ENCODE peak calls at places on chromosome 10, in four cellular contexts. K is gastrocnemius medialis, O is uterus, I is Panc1. Y is an unnamed sample.

GRCh38 chr10:74898201-74898976 is 72.0 kb downstream of the KAT6B start:
- DNase-seq in K (no peak), O (no peak), I (no peak), Y (no peak)

GRCh38 chr10:122812751-122813150 is 32.9 kb downstream of the CUZD1 start:
- DNase-seq in K (no peak), O (no peak), I (no peak), Y (no peak)

GRCh38 chr10:9545073-9545472 is 1472.6 kb upstream of the CELF2 start:
- DNase-seq in K (no peak), O (no peak), I (no peak), Y (no peak)

GRCh38 chr10:31586708-31587107 is 267.7 kb downstream of the ZEB1 start:
- DNase-seq in K (no peak), O (no peak), I (no peak), Y (no peak)

GRCh38 chr10:8951440-8952089 is 897.1 kb downstream of the GATA3 start:
- DNase-seq in K (no peak), O (no peak), I (no peak), Y (no peak)

GRCh38 chr10:42754155-42755027 is 28.2 kb upstream of the BMS1 start:
- DNase-seq in K (no peak), O (no peak), I (no peak), Y (no peak)

GRCh38 chr10:2214035-2214434 is 476.7 kb upstream of the ADARB2 start:
- DNase-seq in K (no peak), O (no peak), I (no peak), Y (no peak)

GRCh38 chr10:122468923-122469781 is 7.8 kb downstream of the HTRA1 start:
- DNase-seq in K (peak; percentile 45), O (peak; percentile 76), I (peak; percentile 74), Y (no peak)

GRCh38 chr10:641149-642010 is 48.1 kb downstream of the DIP2C start:
- DNase-seq in K (no peak), O (no peak), I (no peak), Y (no peak)

GRCh38 chr10:35391153-35391953 is 55.0 kb downstream of the CCNY start:
- DNase-seq in K (no peak), O (no peak), I (no peak), Y (no peak)

GRCh38 chr10:103896225-103896624 is 21.8 kb downstream of the STN1 start:
- DNase-seq in K (no peak), O (no peak), I (peak; percentile 53), Y (no peak)

GRCh38 chr10:4241724-4242345 is 456.8 kb upstream of the KLF6 start:
- DNase-seq in K (no peak), O (peak; percentile 54), I (peak; percentile 51), Y (no peak)

GRCh38 chr10:77746313-77746712 is 108.7 kb upstream of the KCNMA1 start:
- DNase-seq in K (no peak), O (no peak), I (no peak), Y (no peak)

GRCh38 chr10:121002586-121003205 is 151.5 kb downstream of the WDR11 start:
- DNase-seq in K (no peak), O (no peak), I (no peak), Y (no peak)

GRCh38 chr10:89213191-89213808 is 6.2 kb upstream of the CH25H start:
- DNase-seq in K (no peak), O (no peak), I (peak; percentile 12), Y (no peak)

GRCh38 chr10:29646238-29646902 is 11.6 kb upstream of the SVIL start:
- DNase-seq in K (peak; percentile 83), O (peak; percentile 48), I (no peak), Y (no peak)

GRCh38 chr10:131126321-131127121 is 185.0 kb downstream of the TCERG1L start:
- DNase-seq in K (no peak), O (no peak), I (no peak), Y (no peak)

GRCh38 chr10:78533093-78533492 is 499.4 kb downstream of the RPS24 start:
- DNase-seq in K (peak; percentile 19), O (no peak), I (no peak), Y (no peak)

GRCh38 chr10:103763374-103764202 is 91.8 kb downstream of the SH3PXD2A start:
- DNase-seq in K (no peak), O (no peak), I (no peak), Y (no peak)

GRCh38 chr10:69639291-69640195 is 9.5 kb downstream of the FAM241B start:
- DNase-seq in K (peak; percentile 26), O (peak; percentile 49), I (peak; percentile 51), Y (peak; percentile 72)

GRCh38 chr10:63929826-63930467 is 408.7 kb downstream of the REEP3 start:
- DNase-seq in K (no peak), O (no peak), I (no peak), Y (no peak)

GRCh38 chr10:116201011-116201410 is 72.0 kb downstream of the GFRA1 start:
- DNase-seq in K (no peak), O (no peak), I (no peak), Y (no peak)

GRCh38 chr10:88401671-88402347 is 181.3 kb downstream of the RNLS start:
- DNase-seq in K (no peak), O (no peak), I (no peak), Y (no peak)

GRCh38 chr10:132167976-132168375 is 18.8 kb upstream of the DPYSL4 start:
- DNase-seq in K (no peak), O (no peak), I (no peak), Y (no peak)

GRCh38 chr10:94212876-94213595 is 149.7 kb downstream of the NOC3L start:
- DNase-seq in K (peak; percentile 82), O (peak; percentile 50), I (no peak), Y (no peak)

GRCh38 chr10:130463876-130464360 is 327.7 kb downstream of the GLRX3 start:
- DNase-seq in K (no peak), O (no peak), I (no peak), Y (peak; percentile 4)

GRCh38 chr10:63537511-63537910 is 16.3 kb downstream of the REEP3 start:
- DNase-seq in K (no peak), O (no peak), I (no peak), Y (no peak)

GRCh38 chr10:52466464-52466863 is 152.4 kb downstream of the DKK1 start:
- DNase-seq in K (no peak), O (no peak), I (no peak), Y (no peak)

GRCh38 chr10:52464725-52465124 is 150.6 kb downstream of the DKK1 start:
- DNase-seq in K (no peak), O (no peak), I (no peak), Y (no peak)

GRCh38 chr10:52469970-52470705 is 156.1 kb downstream of the DKK1 start:
- DNase-seq in K (no peak), O (no peak), I (no peak), Y (no peak)

GRCh38 chr10:52463831-52464230 is 149.8 kb downstream of the DKK1 start:
- DNase-seq in K (no peak), O (no peak), I (no peak), Y (no peak)

GRCh38 chr10:52465202-52465601 is 151.1 kb downstream of the DKK1 start:
- DNase-seq in K (no peak), O (no peak), I (no peak), Y (no peak)
- H3K4me3 ChIP-seq in K (no peak overlapping the region), O (no peak overlapping the region), I (no peak overlapping the region), Y (no peak overlapping the region)

GRCh38 chr10:58651040-58651439 is 138.4 kb downstream of the BICC1 start:
- DNase-seq in K (no peak), O (no peak), I (no peak), Y (no peak)
- H3K27ac ChIP-seq in K (no peak overlapping the region), O (no peak overlapping the region), I (no peak overlapping the region), Y (no peak overlapping the region)

DNA sequence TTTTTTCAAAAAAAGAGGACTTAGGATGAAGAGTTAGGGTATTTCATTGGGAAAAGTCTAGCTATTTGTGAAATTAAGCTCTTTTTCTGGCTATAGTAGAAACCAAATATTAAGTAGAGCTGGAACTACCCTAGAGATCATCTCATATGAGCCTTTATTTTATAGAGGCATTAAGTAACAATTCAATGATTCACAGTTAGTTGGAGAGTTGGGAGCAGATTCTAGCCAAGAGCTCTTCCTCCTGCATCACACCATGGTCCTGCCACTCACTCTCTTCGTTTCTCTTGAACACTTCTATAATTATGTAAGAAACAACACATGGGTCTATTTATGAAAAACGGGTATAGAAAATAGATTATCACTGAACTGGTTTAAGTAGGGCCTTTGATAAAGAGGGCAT is 76.1 kb upstream of the ANK3 start:
- DNase-seq in K (no peak), O (no peak), I (no peak), Y (no peak)
- H3K4me3 ChIP-seq in K (no peak overlapping the region), O (no peak overlapping the region), I (no peak overlapping the region), Y (no peak overlapping the region)

GRCh38 chr10:33291053-33291592 is 43.3 kb downstream of the NRP1 start:
- DNase-seq in K (no peak), O (no peak), I (no peak), Y (no peak)
- H3K27ac ChIP-seq in K (peak overlapping the region; percentile 54), O (peak overlapping the region; percentile 48), I (peak overlapping the region; percentile 96), Y (peak overlapping the region; percentile 68)

DNA sequence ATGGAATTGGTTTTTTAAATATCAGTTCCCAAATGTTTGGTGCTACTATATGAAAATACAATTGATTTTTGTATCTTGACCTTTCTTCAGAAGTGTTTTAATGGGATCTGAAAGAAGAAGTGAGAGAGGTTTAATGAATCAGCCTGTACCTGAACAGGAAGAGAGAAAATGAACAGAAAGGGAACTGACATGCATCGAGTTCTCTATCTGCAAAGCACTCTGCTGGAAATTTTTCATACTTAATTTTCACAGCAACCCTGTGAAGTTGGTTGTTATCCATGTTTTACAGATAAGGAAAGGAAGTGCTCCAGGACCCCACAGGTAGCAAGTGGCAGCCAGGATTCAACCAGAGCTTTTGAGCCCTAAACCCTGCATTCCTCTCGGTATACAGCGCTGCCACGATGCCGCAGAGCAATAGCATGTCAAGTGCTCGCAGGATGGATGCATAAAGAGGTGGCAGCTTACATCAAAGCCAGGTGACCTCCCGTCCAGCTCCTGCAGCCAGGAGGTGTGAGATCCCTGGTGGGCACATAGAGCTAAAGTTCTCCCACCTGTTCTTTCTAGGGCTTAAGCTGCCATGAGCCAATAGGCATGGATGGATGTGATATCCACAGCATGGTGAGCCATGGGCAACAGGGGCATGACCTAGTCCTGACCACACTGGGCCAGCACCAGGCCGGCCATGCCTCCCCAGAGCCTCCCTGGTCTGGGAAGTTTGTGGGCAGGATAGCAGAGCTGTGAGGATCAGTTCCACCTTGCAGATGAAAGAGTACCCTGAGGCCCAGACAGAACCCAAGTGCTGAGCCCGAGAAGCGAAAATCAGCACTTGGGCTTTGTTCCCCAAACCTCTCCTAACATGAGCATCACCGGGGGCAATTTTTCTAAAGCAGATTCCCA is 57.2 kb downstream of the CALML3 start:
- DNase-seq in K (no peak), O (no peak), I (no peak), Y (no peak)
- H3K4me3 ChIP-seq in K (no peak overlapping the region), O (no peak overlapping the region), I (no peak overlapping the region), Y (no peak overlapping the region)

Y was measured in ascending aorta.